ENCODE peak calls at places on chromosome 12, in seven cellular contexts. D is IMR-90, P is H9, R is neuronal stem cell, X is H1, B is mesenchymal stem cell, C is trophoblast cell. O is an unnamed sample.

GRCh38 chr12:119683413-119683812 is 15.5 kb downstream of the PRKAB1 start:
- DNase-seq in D (peak), P (no peak), R (no peak), X (no peak), B (no peak), C (no peak), O (no peak)

GRCh38 chr12:5985471-5985870 is 40.4 kb upstream of the ANO2 start:
- DNase-seq in D (no peak), P (no peak), R (no peak), X (no peak), B (no peak), C (no peak), O (no peak)

GRCh38 chr12:123828871-123829547 is 66.9 kb downstream of the DNAH10 start:
- DNase-seq in D (no peak), P (no peak), R (no peak), X (no peak), B (no peak), C (no peak), O (no peak)

GRCh38 chr12:95214466-95214865 is 2.8 kb downstream of the FGD6 start:
- DNase-seq in D (no peak), P (no peak), R (no peak), X (no peak), B (no peak), C (no peak), O (no peak)

GRCh38 chr12:63319386-63319785 is 168.4 kb upstream of the AVPR1A start:
- DNase-seq in D (no peak), P (no peak), R (no peak), X (no peak), B (no peak), C (peak), O (peak)

GRCh38 chr12:6277982-6278438 is 32.5 kb upstream of the PLEKHG6 start:
- DNase-seq in D (no peak), P (no peak), R (no peak), X (no peak), B (no peak), C (peak), O (peak)

GRCh38 chr12:106903241-106903950 is 52.3 kb upstream of the TMEM263 start:
- DNase-seq in D (peak), P (peak), R (peak), X (peak), B (peak), C (peak), O (peak)

GRCh38 chr12:85280984-85281946 is 1.2 kb downstream of the ALX1 start:
- DNase-seq in D (no peak), P (no peak), R (peak), X (no peak), B (peak), C (no peak), O (peak)

GRCh38 chr12:23813206-23813605 is 136.3 kb downstream of the SOX5 start:
- DNase-seq in D (no peak), P (no peak), R (no peak), X (no peak), B (no peak), C (no peak), O (no peak)

GRCh38 chr12:63521706-63522105 is 146.6 kb downstream of the DPY19L2 start:
- DNase-seq in D (no peak), P (no peak), R (no peak), X (no peak), B (no peak), C (no peak), O (no peak)

GRCh38 chr12:20212658-20213387 is 155.5 kb upstream of the PDE3A start:
- DNase-seq in D (peak), P (peak), R (peak), X (peak), B (peak), C (peak), O (peak)

GRCh38 chr12:9864913-9865675 is 4.1 kb downstream of the CLEC2B start:
- DNase-seq in D (no peak), P (no peak), R (no peak), X (no peak), B (peak), C (no peak), O (no peak)

GRCh38 chr12:2957816-2958431 is 1.3 kb upstream of the TEAD4 start:
- DNase-seq in D (no peak), P (no peak), R (no peak), X (no peak), B (no peak), C (no peak), O (no peak)

GRCh38 chr12:62758216-62758615 is 176.7 kb downstream of the PPM1H start:
- DNase-seq in D (peak), P (no peak), R (no peak), X (no peak), B (peak), C (no peak), O (no peak)

GRCh38 chr12:113201187-113202177 is 16.0 kb downstream of the RITA1 start:
- DNase-seq in D (no peak), P (no peak), R (no peak), X (no peak), B (no peak), C (no peak), O (no peak)

GRCh38 chr12:131610181-131610580 is 100.7 kb upstream of the SFSWAP start:
- DNase-seq in D (no peak), P (no peak), R (no peak), X (no peak), B (no peak), C (no peak), O (no peak)

GRCh38 chr12:105418232-105418631 is 87.7 kb downstream of the C12orf75 start:
- DNase-seq in D (peak), P (no peak), R (no peak), X (no peak), B (peak), C (peak), O (peak)

GRCh38 chr12:3432176-3432742 is 58.7 kb upstream of the PRMT8 start:
- DNase-seq in D (no peak), P (peak), R (no peak), X (no peak), B (no peak), C (no peak), O (peak)

GRCh38 chr12:99154264-99154982 is 493.1 kb upstream of the GARIN6 start:
- DNase-seq in D (no peak), P (peak), R (no peak), X (no peak), B (no peak), C (no peak), O (peak)

GRCh38 chr12:99521664-99522063 is 125.9 kb upstream of the GARIN6 start:
- DNase-seq in D (no peak), P (no peak), R (no peak), X (no peak), B (no peak), C (no peak), O (no peak)

GRCh38 chr12:92649511-92650227 is 53.1 kb upstream of the PLEKHG7 start:
- DNase-seq in D (peak), P (peak), R (peak), X (peak), B (peak), C (peak), O (peak)

GRCh38 chr12:4027412-4027811 is 154.2 kb upstream of the PARP11 start:
- DNase-seq in D (peak), P (no peak), R (no peak), X (no peak), B (peak), C (no peak), O (no peak)

GRCh38 chr12:52321433-52321832 is 235 bp upstream of the KRT83 start:
- DNase-seq in D (no peak), P (no peak), R (no peak), X (no peak), B (no peak), C (no peak), O (no peak)

GRCh38 chr12:130120012-130120805 is 42.1 kb upstream of the FZD10 start:
- DNase-seq in D (no peak), P (no peak), R (no peak), X (no peak), B (no peak), C (no peak), O (no peak)

GRCh38 chr12:119802472-119802871 is 74.6 kb downstream of the CIT start:
- DNase-seq in D (peak), P (no peak), R (no peak), X (no peak), B (peak), C (no peak), O (peak)

GRCh38 chr12:107091989-107092641 is 1.2 kb downstream of the CRY1 start:
- DNase-seq in D (peak), P (peak), R (peak), X (no peak), B (peak), C (peak), O (peak)

GRCh38 chr12:131131808-131132117 is 178.1 kb downstream of the ADGRD1 start:
- DNase-seq in D (no peak), P (no peak), R (no peak), X (no peak), B (no peak), C (no peak), O (no peak)

GRCh38 chr12:83318386-83318971 is 631.8 kb downstream of the TMTC2 start:
- DNase-seq in D (peak), P (no peak), R (no peak), X (no peak), B (peak), C (no peak), O (no peak)
- H4K8ac ChIP-seq in D (no peak), P (no peak), R (no peak), X (no peak), B (no peak), C (no peak), O (no peak)

GRCh38 chr12:47909839-47910465 is 5.2 kb upstream of the VDR start:
- DNase-seq in D (no peak), P (no peak), R (no peak), X (no peak), B (peak), C (no peak), O (no peak)

GRCh38 chr12:47907851-47908454 is 3.2 kb upstream of the VDR start:
- DNase-seq in D (no peak), P (no peak), R (no peak), X (no peak), B (no peak), C (no peak), O (no peak)

GRCh38 chr12:47908738-47909137 is 3.9 kb upstream of the VDR start:
- DNase-seq in D (no peak), P (no peak), R (no peak), X (no peak), B (no peak), C (no peak), O (no peak)

GRCh38 chr12:47910486-47910885 is 5.7 kb upstream of the VDR start:
- DNase-seq in D (no peak), P (no peak), R (no peak), X (no peak), B (peak), C (no peak), O (peak)

DNA sequence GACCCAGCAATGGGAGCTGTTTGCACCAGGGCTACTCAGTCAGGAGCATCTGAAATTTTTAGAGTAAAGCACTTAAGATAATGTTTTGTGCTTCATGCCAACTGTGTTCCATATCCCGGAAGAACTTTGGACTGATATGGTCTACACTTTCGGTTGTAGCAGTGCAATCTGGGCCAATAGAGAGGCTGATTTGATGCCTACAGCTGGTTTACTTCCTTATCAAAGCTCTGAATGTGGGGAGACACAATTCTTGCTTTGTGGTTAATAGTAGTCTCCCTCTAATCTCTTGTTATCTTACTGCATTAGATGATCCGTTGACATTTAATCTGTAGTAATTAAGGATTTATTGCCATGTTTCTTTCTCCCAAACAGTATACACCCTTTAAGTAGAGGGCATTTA is 7.8 kb upstream of the VDR start:
- DNase-seq in D (no peak), P (no peak), R (no peak), X (no peak), B (no peak), C (no peak), O (no peak)
- H4K8ac ChIP-seq in D (no peak), P (no peak), R (no peak), X (no peak), B (no peak), C (no peak), O (no peak)

GRCh38 chr12:122825773-122826724 is 9.2 kb upstream of the HIP1R start:
- DNase-seq in D (no peak), P (no peak), R (no peak), X (no peak), B (no peak), C (no peak), O (no peak)
- H4K8ac ChIP-seq in D (no peak), P (no peak), R (no peak), X (no peak), B (no peak), C (no peak), O (no peak)

GRCh38 chr12:67772276-67773169 is 124.0 kb downstream of the DYRK2 start:
- DNase-seq in D (peak), P (peak), R (peak), X (peak), B (peak), C (no peak), O (peak)
- H4K8ac ChIP-seq in D (no peak), P (no peak), R (no peak), X (no peak), B (peak), C (peak), O (no peak)